ENCODE peak calls at places on chromosomes 11 and 22, in six cellular contexts. One of them, this sample, is unnamed.

GRCh38 chr22:19766506-19767426 is 6.2 kb downstream of the TBX1 start:
- DNase-seq in HCT116: peak
- DNase-seq in H1: no peak
- DNase-seq in GM12878: no peak
- DNase-seq in HepG2: no peak
- DNase-seq in K562: peak
- DNase-seq in this sample: no peak

GRCh38 chr22:50314455-50315288 is 7.2 kb upstream of the PLXNB2 start:
- DNase-seq in HepG2: no peak
- DNase-seq in K562: peak
- DNase-seq in HCT116: no peak
- DNase-seq in H1: no peak
- DNase-seq in GM12878: peak
- DNase-seq in this sample: no peak

GRCh38 chr11:58788355-58789023 is 56.0 kb downstream of the GLYATL2 start:
- DNase-seq in H1: no peak
- DNase-seq in K562: peak
- DNase-seq in HCT116: peak
- DNase-seq in HepG2: peak
- DNase-seq in GM12878: peak
- DNase-seq in this sample: no peak

GRCh38 chr22:39592104-39593060 is 21.8 kb downstream of the CACNA1I start:
- DNase-seq in HepG2: no peak
- DNase-seq in GM12878: no peak
- DNase-seq in HCT116: peak
- DNase-seq in H1: no peak
- DNase-seq in K562: no peak
- DNase-seq in this sample: no peak

GRCh38 chr11:46625406-46625805 is 8.1 kb downstream of the ATG13 start:
- DNase-seq in H1: no peak
- DNase-seq in GM12878: no peak
- DNase-seq in HepG2: no peak
- DNase-seq in HCT116: no peak
- DNase-seq in K562: no peak
- DNase-seq in this sample: no peak

GRCh38 chr22:45997775-45998637 is 21.0 kb upstream of the WNT7B start:
- DNase-seq in HepG2: no peak
- DNase-seq in H1: no peak
- DNase-seq in HCT116: no peak
- DNase-seq in K562: no peak
- DNase-seq in GM12878: no peak
- DNase-seq in this sample: no peak

GRCh38 chr22:23908561-23909205 is 14.5 kb downstream of the MIF start:
- DNase-seq in K562: no peak
- DNase-seq in GM12878: no peak
- DNase-seq in H1: no peak
- DNase-seq in HCT116: no peak
- DNase-seq in HepG2: no peak
- DNase-seq in this sample: no peak

GRCh38 chr11:102955624-102956023 is at the start of gene MMP13:
- DNase-seq in HCT116: no peak
- DNase-seq in HepG2: no peak
- DNase-seq in H1: no peak
- DNase-seq in K562: no peak
- DNase-seq in GM12878: no peak
- DNase-seq in this sample: no peak

GRCh38 chr11:71139516-71140205 is 112.7 kb downstream of the SHANK2 start:
- DNase-seq in H1: no peak
- DNase-seq in HCT116: no peak
- DNase-seq in GM12878: no peak
- DNase-seq in HepG2: peak
- DNase-seq in K562: no peak
- DNase-seq in this sample: no peak

GRCh38 chr22:20464096-20464614 is 26.5 kb upstream of the SCARF2 start:
- DNase-seq in HepG2: no peak
- DNase-seq in GM12878: no peak
- DNase-seq in HCT116: no peak
- DNase-seq in H1: no peak
- DNase-seq in K562: no peak
- DNase-seq in this sample: no peak

GRCh38 chr22:24200616-24201212 is 19.4 kb downstream of the SUSD2 start:
- DNase-seq in GM12878: no peak
- DNase-seq in HCT116: peak
- DNase-seq in H1: no peak
- DNase-seq in K562: no peak
- DNase-seq in HepG2: peak
- DNase-seq in this sample: no peak

GRCh38 chr22:47308886-47309285 is 546.4 kb downstream of the TBC1D22A start:
- DNase-seq in H1: no peak
- DNase-seq in HCT116: no peak
- DNase-seq in HepG2: no peak
- DNase-seq in K562: no peak
- DNase-seq in GM12878: no peak
- DNase-seq in this sample: no peak

GRCh38 chr22:38782402-38783094 is 11.4 kb downstream of the DNAL4 start:
- DNase-seq in GM12878: no peak
- DNase-seq in HCT116: no peak
- DNase-seq in K562: peak
- DNase-seq in HepG2: no peak
- DNase-seq in H1: no peak
- DNase-seq in this sample: no peak

GRCh38 chr11:112162761-112163669 is 879 bp downstream of the IL18 start:
- DNase-seq in K562: no peak
- DNase-seq in HCT116: no peak
- DNase-seq in GM12878: no peak
- DNase-seq in HepG2: peak
- DNase-seq in H1: no peak
- DNase-seq in this sample: no peak

GRCh38 chr22:36330655-36331305 is 57.0 kb downstream of the MYH9 start:
- DNase-seq in H1: no peak
- DNase-seq in HCT116: no peak
- DNase-seq in K562: peak
- DNase-seq in GM12878: no peak
- DNase-seq in HepG2: no peak
- DNase-seq in this sample: no peak

GRCh38 chr22:19631899-19632670 is 82.2 kb upstream of the SEPTIN5 start:
- DNase-seq in GM12878: no peak
- DNase-seq in HepG2: peak
- DNase-seq in H1: no peak
- DNase-seq in K562: peak
- DNase-seq in HCT116: peak
- DNase-seq in this sample: no peak

GRCh38 chr11:128956401-128957203 is 13.9 kb upstream of the TP53AIP1 start:
- DNase-seq in HCT116: peak
- DNase-seq in H1: no peak
- DNase-seq in GM12878: peak
- DNase-seq in K562: peak
- DNase-seq in HepG2: peak
- DNase-seq in this sample: peak

GRCh38 chr11:75583710-75584658 is 21.9 kb downstream of the SERPINH1 start:
- DNase-seq in HepG2: no peak
- DNase-seq in H1: no peak
- DNase-seq in GM12878: no peak
- DNase-seq in HCT116: no peak
- DNase-seq in K562: peak
- DNase-seq in this sample: no peak

GRCh38 chr11:48024635-48025071 is 44.3 kb downstream of the PTPRJ start:
- DNase-seq in GM12878: no peak
- DNase-seq in HCT116: no peak
- DNase-seq in HepG2: no peak
- DNase-seq in K562: no peak
- DNase-seq in H1: no peak
- DNase-seq in this sample: no peak

GRCh38 chr11:44110231-44110679 is 14.8 kb downstream of the EXT2 start:
- DNase-seq in HCT116: no peak
- DNase-seq in H1: no peak
- DNase-seq in GM12878: no peak
- DNase-seq in HepG2: peak
- DNase-seq in K562: peak
- DNase-seq in this sample: peak

GRCh38 chr22:33726294-33726711 is 194.0 kb downstream of the LARGE1 start:
- DNase-seq in GM12878: no peak
- DNase-seq in HepG2: no peak
- DNase-seq in H1: no peak
- DNase-seq in HCT116: no peak
- DNase-seq in K562: no peak
- DNase-seq in this sample: no peak

GRCh38 chr11:66881436-66881835 is 24.6 kb downstream of the LRFN4 start:
- DNase-seq in H1: no peak
- DNase-seq in K562: no peak
- DNase-seq in GM12878: no peak
- DNase-seq in HepG2: no peak
- DNase-seq in HCT116: no peak
- DNase-seq in this sample: no peak

GRCh38 chr11:68704887-68705286 is 20.5 kb downstream of the GAL start:
- DNase-seq in HepG2: no peak
- DNase-seq in HCT116: no peak
- DNase-seq in H1: peak
- DNase-seq in K562: peak
- DNase-seq in GM12878: no peak
- DNase-seq in this sample: no peak

GRCh38 chr22:36398602-36399472 is 11.1 kb upstream of the MYH9 start:
- DNase-seq in GM12878: no peak
- DNase-seq in K562: no peak
- DNase-seq in HCT116: no peak
- DNase-seq in HepG2: peak
- DNase-seq in H1: no peak
- DNase-seq in this sample: no peak

GRCh38 chr11:16774920-16775603 is 36.6 kb downstream of the C11orf58 start:
- DNase-seq in H1: no peak
- DNase-seq in HCT116: no peak
- DNase-seq in HepG2: peak
- DNase-seq in K562: no peak
- DNase-seq in GM12878: no peak
- DNase-seq in this sample: no peak

GRCh38 chr11:116244889-116245288 is 527.9 kb downstream of the BUD13 start:
- DNase-seq in H1: no peak
- DNase-seq in HCT116: no peak
- DNase-seq in HepG2: no peak
- DNase-seq in GM12878: no peak
- DNase-seq in K562: no peak
- DNase-seq in this sample: no peak

GRCh38 chr11:116239247-116239646 is 533.5 kb downstream of the BUD13 start:
- DNase-seq in GM12878: no peak
- DNase-seq in HepG2: no peak
- DNase-seq in H1: no peak
- DNase-seq in K562: no peak
- DNase-seq in HCT116: no peak
- DNase-seq in this sample: no peak

GRCh38 chr11:116244425-116244824 is 528.4 kb downstream of the BUD13 start:
- DNase-seq in K562: no peak
- DNase-seq in HCT116: no peak
- DNase-seq in HepG2: no peak
- DNase-seq in H1: no peak
- DNase-seq in GM12878: no peak
- DNase-seq in this sample: no peak

GRCh38 chr11:116243975-116244374 is 528.8 kb downstream of the BUD13 start:
- DNase-seq in K562: no peak
- DNase-seq in H1: no peak
- DNase-seq in GM12878: no peak
- DNase-seq in HepG2: no peak
- DNase-seq in HCT116: no peak
- DNase-seq in this sample: no peak

DNA sequence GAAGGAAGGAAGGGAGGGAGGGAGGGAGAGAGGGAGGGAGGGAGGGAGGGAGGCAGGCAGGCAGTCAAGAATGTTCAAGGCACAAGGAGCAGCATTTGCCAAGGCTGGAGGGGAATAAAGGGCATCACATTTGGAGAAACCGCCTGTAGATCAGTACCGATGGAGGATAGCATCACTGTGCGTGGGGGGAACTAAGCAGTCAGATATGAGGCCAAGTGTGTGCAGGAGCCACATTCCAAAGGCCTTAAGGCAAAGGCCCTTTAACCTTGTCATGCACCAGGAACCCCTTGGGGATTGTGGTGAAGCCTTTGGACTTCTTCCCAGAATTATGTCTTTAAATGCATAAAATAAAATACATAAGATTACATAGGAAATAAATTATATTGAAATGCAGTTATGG is 532.1 kb downstream of the BUD13 start:
- DNase-seq in K562: no peak
- DNase-seq in HCT116: no peak
- DNase-seq in H1: no peak
- DNase-seq in HepG2: no peak
- DNase-seq in GM12878: no peak
- DNase-seq in this sample: no peak
- TF ChIP-seq ZNF274 in K562: no peak
- TF ChIP-seq ZNF274 in HCT116: no peak
- TF ChIP-seq ZNF274 in H1: no peak
- TF ChIP-seq ZNF274 in HepG2: no peak
- TF ChIP-seq ZNF274 in GM12878: no peak
- TF ChIP-seq ZNF274 in this sample: no peak

GRCh38 chr22:44328762-44329161 is 16.0 kb upstream of the SHISAL1 start:
- DNase-seq in K562: no peak
- DNase-seq in GM12878: no peak
- DNase-seq in H1: no peak
- DNase-seq in HepG2: no peak
- DNase-seq in HCT116: no peak
- DNase-seq in this sample: no peak
- H3K4me3 ChIP-seq in K562: no peak
- H3K4me3 ChIP-seq in GM12878: no peak
- H3K4me3 ChIP-seq in H1: no peak
- H3K4me3 ChIP-seq in HepG2: no peak
- H3K4me3 ChIP-seq in HCT116: no peak
- H3K4me3 ChIP-seq in this sample: no peak

GRCh38 chr11:106076421-106076922 is 675 bp downstream of the KBTBD3 start:
- DNase-seq in GM12878: no peak
- DNase-seq in H1: no peak
- DNase-seq in HepG2: no peak
- DNase-seq in HCT116: no peak
- DNase-seq in K562: peak
- DNase-seq in this sample: no peak
- TF ChIP-seq ZNF274 in GM12878: no peak
- TF ChIP-seq ZNF274 in H1: no peak
- TF ChIP-seq ZNF274 in HepG2: no peak
- TF ChIP-seq ZNF274 in HCT116: no peak
- TF ChIP-seq ZNF274 in K562: no peak
- TF ChIP-seq ZNF274 in this sample: no peak

DNA sequence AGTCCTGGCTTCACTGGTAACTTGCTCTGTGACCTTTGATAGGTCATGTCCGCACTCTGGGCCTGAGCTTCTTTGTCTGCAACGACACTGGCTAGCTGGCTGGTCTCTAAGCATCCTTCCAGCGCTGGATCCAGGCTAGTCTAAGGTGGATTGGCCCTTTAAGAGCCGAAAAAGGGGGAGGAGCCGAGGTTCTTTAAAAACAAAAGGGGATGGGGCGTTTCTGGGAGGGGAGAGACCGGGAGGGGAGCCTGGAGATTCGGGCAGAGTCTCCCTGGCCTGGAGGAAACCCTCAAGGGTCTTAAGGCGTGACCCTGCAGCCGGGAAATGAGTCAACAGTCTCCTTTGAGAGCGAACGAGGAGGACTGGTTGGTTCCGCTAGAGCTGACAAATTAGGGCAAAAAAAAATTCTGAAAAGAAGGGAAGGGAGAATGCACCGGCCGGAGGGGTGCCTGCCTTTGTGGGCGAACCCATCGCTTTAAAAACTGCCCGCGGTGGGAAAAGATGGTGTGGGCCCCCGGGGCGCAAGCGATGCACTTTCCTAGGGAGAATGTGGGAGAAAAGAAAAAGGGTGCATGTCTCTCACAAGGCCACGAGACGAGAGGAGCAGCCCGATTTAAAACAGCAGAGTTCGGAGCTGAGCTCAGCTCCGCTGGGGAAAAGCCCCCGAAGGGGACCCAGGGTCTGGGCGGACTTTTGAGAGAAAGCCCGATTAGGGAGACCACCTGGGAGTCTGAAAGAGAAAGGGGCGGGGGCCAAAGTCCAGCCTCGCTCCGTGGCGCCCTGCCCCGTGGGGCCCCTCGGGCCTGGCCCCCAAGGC is 952 bp downstream of the ZFTA start:
- DNase-seq in HepG2: peak
- DNase-seq in HCT116: peak
- DNase-seq in GM12878: no peak
- DNase-seq in K562: peak
- DNase-seq in H1: peak
- DNase-seq in this sample: peak
- H3K4me3 ChIP-seq in HepG2: peak
- H3K4me3 ChIP-seq in HCT116: peak
- H3K4me3 ChIP-seq in GM12878: peak
- H3K4me3 ChIP-seq in K562: peak
- H3K4me3 ChIP-seq in H1: peak
- H3K4me3 ChIP-seq in this sample: peak